ENCODE peak calls at places on chromosomes 3 and 15, in five cellular contexts. One of them, this sample, is unnamed.

GRCh38 chr3:149501524-149501923 is 27.0 kb downstream of the TM4SF4 start:
- DNase-seq in natural killer cell: no peak
- DNase-seq in iris pigment epithelial cell: peak; percentile 82
- DNase-seq in H7: no peak
- DNase-seq in AG10803: peak; percentile 90
- DNase-seq in this sample: no peak

GRCh38 chr3:66396888-66397287 is 103.9 kb downstream of the LRIG1 start:
- DNase-seq in natural killer cell: no peak
- DNase-seq in iris pigment epithelial cell: no peak
- DNase-seq in H7: no peak
- DNase-seq in AG10803: no peak
- DNase-seq in this sample: no peak

GRCh38 chr15:66862111-66862815 is 160.2 kb downstream of the SMAD6 start:
- DNase-seq in natural killer cell: no peak
- DNase-seq in iris pigment epithelial cell: no peak
- DNase-seq in H7: peak; percentile 46
- DNase-seq in AG10803: peak; percentile 33
- DNase-seq in this sample: no peak

GRCh38 chr3:79979990-79980389 is 212.2 kb upstream of the ROBO1 start:
- DNase-seq in natural killer cell: no peak
- DNase-seq in iris pigment epithelial cell: no peak
- DNase-seq in H7: no peak
- DNase-seq in AG10803: no peak
- DNase-seq in this sample: no peak

GRCh38 chr15:48090115-48090514 is 30.7 kb upstream of the SLC24A5 start:
- DNase-seq in natural killer cell: no peak
- DNase-seq in iris pigment epithelial cell: no peak
- DNase-seq in H7: no peak
- DNase-seq in AG10803: no peak
- DNase-seq in this sample: no peak

GRCh38 chr15:61598655-61599054 is 369.6 kb upstream of the RORA start:
- DNase-seq in natural killer cell: no peak
- DNase-seq in iris pigment epithelial cell: no peak
- DNase-seq in H7: peak; percentile 6
- DNase-seq in AG10803: no peak
- DNase-seq in this sample: no peak

GRCh38 chr3:118810499-118811035 is 224.1 kb downstream of the IGSF11 start:
- DNase-seq in natural killer cell: no peak
- DNase-seq in iris pigment epithelial cell: no peak
- DNase-seq in H7: no peak
- DNase-seq in AG10803: no peak
- DNase-seq in this sample: no peak

GRCh38 chr3:154849408-154849807 is 230.7 kb upstream of the MME start:
- DNase-seq in natural killer cell: no peak
- DNase-seq in iris pigment epithelial cell: no peak
- DNase-seq in H7: no peak
- DNase-seq in AG10803: no peak
- DNase-seq in this sample: no peak

GRCh38 chr15:57377478-57377847 is 1.2 kb downstream of the CGNL1 start:
- DNase-seq in natural killer cell: no peak
- DNase-seq in iris pigment epithelial cell: no peak
- DNase-seq in H7: peak; percentile 45
- DNase-seq in AG10803: no peak
- DNase-seq in this sample: no peak

GRCh38 chr15:92629276-92629974 is 26.1 kb downstream of the FAM174B start:
- DNase-seq in natural killer cell: no peak
- DNase-seq in iris pigment epithelial cell: no peak
- DNase-seq in H7: no peak
- DNase-seq in AG10803: no peak
- DNase-seq in this sample: no peak

GRCh38 chr3:150412599-150413069 is 4.5 kb downstream of the TSC22D2 start:
- DNase-seq in natural killer cell: no peak
- DNase-seq in iris pigment epithelial cell: peak; percentile 96
- DNase-seq in H7: no peak
- DNase-seq in AG10803: peak; percentile 83
- DNase-seq in this sample: no peak

GRCh38 chr3:144380832-144381231 is 409.2 kb downstream of the DIPK2A start:
- DNase-seq in natural killer cell: no peak
- DNase-seq in iris pigment epithelial cell: no peak
- DNase-seq in H7: no peak
- DNase-seq in AG10803: no peak
- DNase-seq in this sample: no peak

GRCh38 chr3:47193871-47194859 is 30.3 kb upstream of the SETD2 start:
- DNase-seq in natural killer cell: no peak
- DNase-seq in iris pigment epithelial cell: peak; percentile 86
- DNase-seq in H7: no peak
- DNase-seq in AG10803: peak; percentile 23
- DNase-seq in this sample: no peak

GRCh38 chr15:66751579-66751978 is 49.5 kb downstream of the SMAD6 start:
- DNase-seq in natural killer cell: no peak
- DNase-seq in iris pigment epithelial cell: no peak
- DNase-seq in H7: no peak
- DNase-seq in AG10803: no peak
- DNase-seq in this sample: no peak

GRCh38 chr3:190585771-190586630 is 72.1 kb downstream of the IL1RAP start:
- DNase-seq in natural killer cell: no peak
- DNase-seq in iris pigment epithelial cell: peak; percentile 96
- DNase-seq in H7: peak; percentile 26
- DNase-seq in AG10803: peak; percentile 88
- DNase-seq in this sample: no peak

GRCh38 chr3:82163907-82164520 is 402.6 kb upstream of the GBE1 start:
- DNase-seq in natural killer cell: no peak
- DNase-seq in iris pigment epithelial cell: peak; percentile 54
- DNase-seq in H7: no peak
- DNase-seq in AG10803: peak; percentile 27
- DNase-seq in this sample: no peak

GRCh38 chr3:129016366-129016724 is 15.2 kb downstream of the EFCC1 start:
- DNase-seq in natural killer cell: peak; percentile 46
- DNase-seq in iris pigment epithelial cell: no peak
- DNase-seq in H7: no peak
- DNase-seq in AG10803: no peak
- DNase-seq in this sample: no peak

GRCh38 chr3:72100626-72101187 is 315.8 kb upstream of the PROK2 start:
- DNase-seq in natural killer cell: peak; percentile 76
- DNase-seq in iris pigment epithelial cell: peak; percentile 74
- DNase-seq in H7: peak; percentile 88
- DNase-seq in AG10803: peak; percentile 83
- DNase-seq in this sample: no peak

This sample was measured in cerebellar nuclear complex.